ENCODE peak calls at places on chromosomes 12 and 14, in four cellular contexts. L is H54, S is mesothelial cell of epicardium, N is T47D. O is an unnamed sample.

GRCh38 chr12:28973491-28973890 is 175.6 kb upstream of the FAR2 start:
- DNase-seq in L (no peak), S (no peak), N (no peak), O (no peak)

GRCh38 chr14:68797180-68797670 is 4.4 kb upstream of the ZFP36L1 start:
- DNase-seq in L (no peak), S (peak; percentile 38), N (no peak), O (no peak)

GRCh38 chr12:84910549-84911241 is 1.9 kb downstream of the SLC6A15 start:
- DNase-seq in L (no peak), S (peak; percentile 39), N (peak; percentile 49), O (peak; percentile 29)

GRCh38 chr12:14473707-14474287 is 93.9 kb downstream of the PLBD1 start:
- DNase-seq in L (no peak), S (no peak), N (peak; percentile 0), O (no peak)

GRCh38 chr14:104870368-104871144 is 5.5 kb downstream of the CEP170B start:
- DNase-seq in L (no peak), S (no peak), N (no peak), O (peak; percentile 45)

GRCh38 chr12:4545195-4545594 is 6.5 kb downstream of the RAD51AP1 start:
- DNase-seq in L (no peak), S (no peak), N (no peak), O (no peak)

GRCh38 chr14:48398675-48399282 is 723.4 kb upstream of the MDGA2 start:
- DNase-seq in L (peak; percentile 3), S (no peak), N (peak; percentile 80), O (peak; percentile 3)

GRCh38 chr12:64806593-64806992 is 17.9 kb upstream of the TBC1D30 start:
- DNase-seq in L (no peak), S (no peak), N (no peak), O (peak; percentile 33)

GRCh38 chr12:114480309-114481199 is 74.6 kb upstream of the TBX5 start:
- DNase-seq in L (no peak), S (no peak), N (no peak), O (no peak)

GRCh38 chr12:32595251-32595650 is 83.8 kb upstream of the DNM1L start:
- DNase-seq in L (no peak), S (no peak), N (no peak), O (no peak)

GRCh38 chr12:124231980-124232653 is 62.8 kb upstream of the RFLNA start:
- DNase-seq in L (peak; percentile 30), S (no peak), N (peak; percentile 80), O (no peak)

GRCh38 chr12:90216815-90217214 is 508.2 kb upstream of the ATP2B1 start:
- DNase-seq in L (no peak), S (no peak), N (no peak), O (no peak)

GRCh38 chr14:76564471-76565119 is 188.7 kb downstream of the ESRRB start:
- DNase-seq in L (no peak), S (no peak), N (peak; percentile 22), O (peak; percentile 19)

GRCh38 chr14:75303415-75303814 is 24.8 kb downstream of the FOS start:
- DNase-seq in L (no peak), S (peak; percentile 75), N (peak; percentile 86), O (peak; percentile 82)

GRCh38 chr12:127926004-127926403 is 341.0 kb upstream of the TMEM132C start:
- DNase-seq in L (no peak), S (peak; percentile 42), N (peak; percentile 36), O (no peak)

GRCh38 chr12:122835693-122836026 is 403 bp downstream of the HIP1R start:
- DNase-seq in L (no peak), S (peak; percentile 45), N (no peak), O (peak; percentile 46)

GRCh38 chr12:111164833-111165232 is 204.1 kb downstream of the PHETA1 start:
- DNase-seq in L (no peak), S (no peak), N (no peak), O (no peak)